ENCODE peak calls at places on chromosomes 11 and 22, in four cellular contexts. A is EH; Q is RCC 7860; B is activated CD4-positive, alpha-beta T cell treated with anti-CD3 and anti-CD28 coated beads for 24 hours. V is an unnamed sample.

GRCh38 chr22:26484360-26484706 is 656 bp downstream of the SRRD start:
- DNase-seq in A (peak), Q (no peak), B (no peak), V (peak)

GRCh38 chr11:133887692-133888332 is 42.5 kb upstream of the SPATA19 start:
- DNase-seq in A (no peak), Q (no peak), B (no peak), V (no peak)

GRCh38 chr11:63490551-63491239 is at the start of gene PLAAT5:
- DNase-seq in A (peak), Q (no peak), B (no peak), V (peak)

GRCh38 chr11:19652976-19653375 is 59.7 kb upstream of the NAV2 start:
- DNase-seq in A (no peak), Q (no peak), B (no peak), V (no peak)

GRCh38 chr11:70466154-70466553 is 67.8 kb downstream of the CTTN start:
- DNase-seq in A (peak), Q (no peak), B (no peak), V (no peak)

GRCh38 chr11:5618807-5619206 is 6.0 kb upstream of the TRIM34 start:
- DNase-seq in A (peak), Q (peak), B (no peak), V (no peak)

GRCh38 chr11:123188508-123189165 is 6.4 kb downstream of the CLMP start:
- DNase-seq in A (peak), Q (peak), B (no peak), V (no peak)

GRCh38 chr22:19193879-19194278 is 15.3 kb upstream of the SLC25A1 start:
- DNase-seq in A (no peak), Q (no peak), B (no peak), V (no peak)

GRCh38 chr11:101478587-101479375 is 105.0 kb downstream of the TRPC6 start:
- DNase-seq in A (peak), Q (no peak), B (no peak), V (no peak)

GRCh38 chr22:36369004-36369921 is 18.5 kb downstream of the MYH9 start:
- DNase-seq in A (peak), Q (no peak), B (no peak), V (peak)

GRCh38 chr11:69378303-69379141 is 84.6 kb downstream of the MYEOV start:
- DNase-seq in A (no peak), Q (no peak), B (no peak), V (no peak)